ENCODE peak calls at places on chromosomes 4 and X, in nine cellular contexts. Y is naive B cell; D is NCI-H345; X is COR-L47; Q is upper lobe of right lung; S is HTR-8/SVneo; R is AG09309; C is activated CD8-positive, alpha-beta memory T cell treated with anti-CD3 and anti-CD28 coated beads for 1 hour; G is NCI-H2107. N is an unnamed sample.

GRCh38 chrX:10025742-10026493 is 58.8 kb downstream of the CLDN34 start:
- DNase-seq in Y (no peak), Q (no peak), C (no peak), D (no peak), S (no peak), R (no peak), X (no peak), G (no peak), N (no peak)

GRCh38 chr4:40628888-40629287 is 776 bp downstream of the RBM47 start:
- DNase-seq in Q (no peak), D (no peak), Y (no peak), C (no peak), S (no peak), G (no peak), R (no peak), X (no peak), N (no peak)

GRCh38 chr4:6926081-6926480 is 16.5 kb downstream of the TBC1D14 start:
- DNase-seq in D (no peak), X (no peak), G (no peak), S (no peak), C (no peak), Q (no peak), Y (no peak), R (no peak), N (no peak)

GRCh38 chr4:56870927-56871326 is 36.8 kb upstream of the REST start:
- DNase-seq in X (peak; percentile 59), S (no peak), Y (no peak), Q (no peak), G (no peak), D (peak; percentile 2), C (no peak), R (peak; percentile 64), N (peak; percentile 85)

GRCh38 chrX:53285591-53285990 is 4.2 kb upstream of the IQSEC2 start:
- DNase-seq in G (no peak), R (no peak), Q (no peak), S (no peak), D (no peak), X (no peak), C (no peak), Y (no peak), N (no peak)

GRCh38 chr4:147717878-147718277 is 14.0 kb upstream of the ARHGAP10 start:
- DNase-seq in X (no peak), Y (no peak), C (no peak), G (no peak), D (no peak), Q (no peak), S (no peak), R (no peak), N (no peak)

GRCh38 chr4:114598191-114599121 is at the start of gene UGT8:
- DNase-seq in G (no peak), Q (peak; percentile 85), C (no peak), X (peak; percentile 89), Y (peak; percentile 77), D (peak; percentile 81), R (no peak), S (peak; percentile 25), N (no peak)

GRCh38 chr4:54255881-54256280 is 26.8 kb downstream of the PDGFRA start:
- DNase-seq in Q (no peak), Y (no peak), C (no peak), D (no peak), G (no peak), S (no peak), R (peak; percentile 29), X (no peak), N (no peak)

GRCh38 chr4:13173974-13174373 is 310.2 kb downstream of the RAB28 start:
- DNase-seq in R (no peak), D (no peak), S (no peak), G (no peak), X (no peak), Y (no peak), C (no peak), Q (no peak), N (no peak)

N was measured in AG09319.